ENCODE peak calls at places on chromosomes 12 and 14, in seven cellular contexts. Q, K, H, Z, T, I and S are unnamed samples.

GRCh38 chr14:54658836-54659235 is 91.9 kb downstream of the SAMD4A start:
- DNase-seq in Q (no peak), K (no peak), H (no peak), Z (no peak), T (no peak), I (no peak), S (no peak)

GRCh38 chr12:60644076-60644475 is 1048.2 kb downstream of the SLC16A7 start:
- DNase-seq in Q (no peak), K (no peak), H (no peak), Z (no peak), T (no peak), I (no peak), S (no peak)

GRCh38 chr12:42420385-42420784 is 94.4 kb downstream of the PPHLN1 start:
- DNase-seq in Q (no peak), K (no peak), H (no peak), Z (no peak), T (no peak), I (no peak), S (no peak)

GRCh38 chr12:113103756-113104450 is 31.7 kb downstream of the RASAL1 start:
- DNase-seq in Q (no peak), K (peak), H (no peak), Z (no peak), T (no peak), I (no peak), S (no peak)

GRCh38 chr12:53004582-53004981 is 1.7 kb upstream of the EIF4B start:
- DNase-seq in Q (no peak), K (no peak), H (no peak), Z (no peak), T (no peak), I (no peak), S (no peak)

GRCh38 chr12:19575307-19576243 is 136.3 kb downstream of the AEBP2 start:
- DNase-seq in Q (peak), K (peak), H (no peak), Z (no peak), T (no peak), I (peak), S (no peak)

GRCh38 chr14:32756775-32757174 is 181.9 kb upstream of the NPAS3 start:
- DNase-seq in Q (no peak), K (no peak), H (no peak), Z (no peak), T (no peak), I (no peak), S (no peak)

GRCh38 chr12:128829870-128830504 is 6.2 kb upstream of the SLC15A4 start:
- DNase-seq in Q (no peak), K (no peak), H (no peak), Z (no peak), T (no peak), I (no peak), S (no peak)

GRCh38 chr12:6715130-6715529 is 8.7 kb upstream of the COPS7A start:
- DNase-seq in Q (no peak), K (no peak), H (no peak), Z (no peak), T (no peak), I (no peak), S (no peak)

GRCh38 chr12:82912406-82912805 is 225.7 kb downstream of the TMTC2 start:
- DNase-seq in Q (no peak), K (no peak), H (no peak), Z (no peak), T (no peak), I (no peak), S (no peak)

GRCh38 chr14:23101213-23101970 is 3.4 kb downstream of the CIROP start:
- DNase-seq in Q (no peak), K (no peak), H (no peak), Z (no peak), T (no peak), I (no peak), S (no peak)

GRCh38 chr12:60106207-60106606 is 510.4 kb downstream of the SLC16A7 start:
- DNase-seq in Q (no peak), K (no peak), H (no peak), Z (no peak), T (no peak), I (no peak), S (no peak)

GRCh38 chr12:12403264-12404248 is 46.7 kb downstream of the BORCS5 start:
- DNase-seq in Q (no peak), K (no peak), H (no peak), Z (no peak), T (no peak), I (no peak), S (no peak)

GRCh38 chr12:62466018-62466595 is 519 bp upstream of the MON2 start:
- DNase-seq in Q (peak), K (peak), H (no peak), Z (peak), T (no peak), I (no peak), S (no peak)

GRCh38 chr12:63966603-63966975 is 122.1 kb downstream of the SRGAP1 start:
- DNase-seq in Q (no peak), K (no peak), H (no peak), Z (no peak), T (no peak), I (no peak), S (no peak)

GRCh38 chr12:79299447-79300198 is 391.1 kb downstream of the PAWR start:
- DNase-seq in Q (no peak), K (no peak), H (no peak), Z (no peak), T (no peak), I (no peak), S (no peak)

GRCh38 chr12:95790025-95790911 is at the start of gene NTN4:
- DNase-seq in Q (peak), K (peak), H (no peak), Z (peak), T (no peak), I (peak), S (no peak)

GRCh38 chr14:68794856-68795601 is 2.2 kb upstream of the ZFP36L1 start:
- DNase-seq in Q (no peak), K (peak), H (no peak), Z (peak), T (no peak), I (no peak), S (no peak)

GRCh38 chr12:60266381-60266852 is 670.6 kb downstream of the SLC16A7 start:
- DNase-seq in Q (no peak), K (no peak), H (no peak), Z (no peak), T (peak), I (no peak), S (no peak)

GRCh38 chr14:59182641-59183040 is 5.8 kb upstream of the DAAM1 start:
- DNase-seq in Q (no peak), K (no peak), H (no peak), Z (no peak), T (no peak), I (no peak), S (no peak)

GRCh38 chr14:97248973-97249372 is 451.8 kb downstream of the VRK1 start:
- DNase-seq in Q (no peak), K (no peak), H (no peak), Z (no peak), T (no peak), I (no peak), S (no peak)

GRCh38 chr12:28710882-28711281 is 438.2 kb upstream of the FAR2 start:
- DNase-seq in Q (no peak), K (no peak), H (no peak), Z (no peak), T (no peak), I (no peak), S (peak)

GRCh38 chr12:26425587-26426260 is 230.4 kb downstream of the SSPN start:
- DNase-seq in Q (no peak), K (peak), H (no peak), Z (no peak), T (no peak), I (no peak), S (no peak)

GRCh38 chr12:65605019-65605418 is 219.3 kb upstream of the HMGA2 start:
- DNase-seq in Q (no peak), K (no peak), H (no peak), Z (no peak), T (no peak), I (no peak), S (no peak)

GRCh38 chr14:84001023-84001422 is 1528.9 kb upstream of the FLRT2 start:
- DNase-seq in Q (no peak), K (no peak), H (no peak), Z (no peak), T (no peak), I (no peak), S (no peak)

GRCh38 chr14:102711946-102712345 is 65.3 kb upstream of the TRAF3 start:
- DNase-seq in Q (no peak), K (no peak), H (no peak), Z (no peak), T (no peak), I (no peak), S (no peak)

GRCh38 chr12:120849765-120850164 is 54.4 kb downstream of the SPPL3 start:
- DNase-seq in Q (peak), K (peak), H (no peak), Z (no peak), T (peak), I (no peak), S (peak)

GRCh38 chr14:94929354-94929753 is 159.4 kb upstream of the GSC start:
- DNase-seq in Q (no peak), K (no peak), H (no peak), Z (no peak), T (no peak), I (no peak), S (no peak)

GRCh38 chr14:53528114-53528513 is 375.0 kb upstream of the DDHD1 start:
- DNase-seq in Q (peak), K (peak), H (no peak), Z (no peak), T (no peak), I (no peak), S (no peak)

GRCh38 chr14:35553808-35554207 is 19.8 kb downstream of the INSM2 start:
- DNase-seq in Q (no peak), K (no peak), H (no peak), Z (no peak), T (no peak), I (no peak), S (no peak)

GRCh38 chr12:64633940-64634337 is 23.6 kb downstream of the RASSF3 start:
- DNase-seq in Q (peak), K (peak), H (peak), Z (peak), T (peak), I (peak), S (peak)

GRCh38 chr12:25771062-25771461 is 187.4 kb upstream of the RASSF8 start:
- DNase-seq in Q (no peak), K (no peak), H (no peak), Z (no peak), T (no peak), I (no peak), S (no peak)

GRCh38 chr12:22443379-22444316 is 100.7 kb downstream of the C2CD5 start:
- DNase-seq in Q (no peak), K (peak), H (no peak), Z (no peak), T (peak), I (no peak), S (no peak)

GRCh38 chr12:49413010-49413409 is 45.7 kb downstream of the SPATS2 start:
- DNase-seq in Q (no peak), K (no peak), H (no peak), Z (no peak), T (no peak), I (no peak), S (no peak)

GRCh38 chr12:132506328-132506727 is 16.4 kb downstream of the FBRSL1 start:
- DNase-seq in Q (no peak), K (no peak), H (no peak), Z (no peak), T (no peak), I (no peak), S (no peak)

GRCh38 chr12:104376650-104377506 is 73.3 kb downstream of the EID3 start:
- DNase-seq in Q (no peak), K (no peak), H (no peak), Z (no peak), T (no peak), I (no peak), S (no peak)

GRCh38 chr12:25653487-25654175 is 100.5 kb upstream of the LMNTD1 start:
- DNase-seq in Q (no peak), K (peak), H (no peak), Z (no peak), T (no peak), I (no peak), S (no peak)

GRCh38 chr14:85093631-85094330 is 436.2 kb upstream of the FLRT2 start:
- DNase-seq in Q (no peak), K (no peak), H (no peak), Z (no peak), T (no peak), I (no peak), S (no peak)

DNA sequence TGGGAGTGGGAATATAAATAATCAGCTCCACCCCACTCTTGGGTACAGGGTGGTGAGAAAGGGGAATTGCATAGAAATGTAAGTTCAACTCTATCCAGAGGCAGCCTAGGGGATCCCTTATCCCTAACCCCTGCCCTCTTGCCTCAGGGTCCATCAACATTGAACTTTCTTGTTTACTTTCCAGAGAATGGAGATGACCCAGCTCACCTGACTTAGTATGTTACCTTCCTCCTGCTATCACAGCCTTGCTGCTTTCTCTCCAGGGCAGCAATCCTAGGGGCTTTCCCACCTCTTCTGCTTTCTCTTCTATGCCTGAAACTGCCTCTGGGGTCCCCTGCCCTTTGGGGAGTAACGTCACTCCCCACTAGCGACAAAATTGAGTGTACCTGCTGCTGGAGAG is 2.7 kb downstream of the LRP1 start:
- DNase-seq in Q (no peak), K (no peak), H (no peak), Z (no peak), T (no peak), I (no peak), S (no peak)
- H3K4me3 ChIP-seq in Q (no peak), K (no peak), H (peak), Z (peak), T (no peak), I (peak), S (no peak)

GRCh38 chr12:1592444-1593231 is 1.7 kb downstream of the FBXL14 start:
- DNase-seq in Q (peak), K (peak), H (no peak), Z (no peak), T (no peak), I (no peak), S (no peak)
- TF ChIP-seq CTCF in Q (no peak), K (no peak), H (no peak), Z (no peak), T (no peak), I (no peak), S (peak)

GRCh38 chr12:102806110-102806509 is 110.9 kb downstream of the PAH start:
- DNase-seq in Q (no peak), K (no peak), H (no peak), Z (no peak), T (no peak), I (no peak), S (no peak)

GRCh38 chr12:102799229-102799628 is 117.8 kb downstream of the PAH start:
- DNase-seq in Q (no peak), K (no peak), H (no peak), Z (no peak), T (no peak), I (no peak), S (no peak)

GRCh38 chr12:102797513-102797912 is 119.5 kb downstream of the PAH start:
- DNase-seq in Q (no peak), K (no peak), H (no peak), Z (no peak), T (no peak), I (no peak), S (no peak)

GRCh38 chr12:102800565-102800964 is 116.5 kb downstream of the PAH start:
- DNase-seq in Q (no peak), K (no peak), H (no peak), Z (no peak), T (no peak), I (no peak), S (no peak)
- H3K4me3 ChIP-seq in Q (no peak), K (no peak), H (no peak), Z (no peak), T (no peak), I (no peak), S (no peak)

DNA sequence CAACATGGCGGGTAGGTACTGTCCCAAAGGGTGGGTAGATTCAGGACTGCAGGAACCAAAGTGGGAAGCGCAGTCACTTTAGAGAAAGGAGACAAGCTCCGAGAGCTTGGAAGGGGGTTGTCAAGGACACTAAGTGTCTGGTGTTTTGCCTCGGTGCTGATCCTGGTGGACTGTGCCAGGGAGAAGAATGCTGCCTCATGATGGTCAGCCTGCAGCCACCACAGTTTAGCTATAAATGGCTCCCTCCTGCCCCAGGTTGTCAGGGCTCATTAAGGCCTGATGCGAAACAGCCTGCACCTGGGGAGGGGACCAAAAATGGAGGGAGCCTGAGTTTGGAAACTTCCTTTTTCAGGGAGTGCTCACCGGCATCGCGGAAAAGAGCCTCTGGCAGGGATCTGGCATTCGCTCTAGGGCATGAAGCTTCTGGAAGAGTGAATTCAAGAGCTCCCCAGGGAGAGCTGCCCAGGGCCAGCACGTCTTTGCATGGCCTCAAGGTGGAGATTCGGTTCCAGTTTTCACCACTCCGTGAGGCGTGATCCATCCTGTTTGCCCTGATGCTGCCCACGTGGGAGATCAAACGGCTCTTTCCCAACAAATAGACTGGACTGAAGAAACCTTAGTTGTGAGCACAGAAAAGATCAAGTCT is 164.0 kb downstream of the FOXN3 start:
- DNase-seq in Q (no peak), K (peak), H (no peak), Z (peak), T (no peak), I (no peak), S (no peak)
- TF ChIP-seq CTCF in Q (no peak), K (peak), H (peak), Z (peak), T (no peak), I (no peak), S (no peak)

GRCh38 chr12:91316161-91316759 is 133.6 kb upstream of the DCN start:
- DNase-seq in Q (no peak), K (no peak), H (no peak), Z (no peak), T (no peak), I (no peak), S (no peak)
- H3K4me3 ChIP-seq in Q (no peak), K (no peak), H (no peak), Z (no peak), T (no peak), I (no peak), S (no peak)